ENCODE peak calls at places on chromosomes 16 and 17, in six cellular contexts. T is H1, O is K562, Y is GM12891, Q is HepG2, I is GM12878. V is an unnamed sample.

GRCh38 chr17:53217311-53217710 is 605.4 kb upstream of the KIF2B start:
- DNase-seq in T (no peak), O (no peak), Y (no peak), Q (no peak), I (no peak), V (no peak)

GRCh38 chr17:45873728-45874127 is 20.6 kb upstream of the MAPT start:
- DNase-seq in T (no peak), O (no peak), Y (no peak), Q (no peak), I (no peak), V (no peak)

GRCh38 chr17:47239663-47240374 is 13.8 kb upstream of the ITGB3 start:
- DNase-seq in T (no peak), O (peak), Y (no peak), Q (no peak), I (peak), V (no peak)

GRCh38 chr17:82376042-82376730 is 4.6 kb downstream of the UTS2R start:
- DNase-seq in T (no peak), O (no peak), Y (no peak), Q (peak), I (no peak), V (no peak)

GRCh38 chr17:42192189-42193126 is 1.8 kb downstream of the GHDC start:
- DNase-seq in T (no peak), O (no peak), Y (no peak), Q (no peak), I (no peak), V (no peak)

GRCh38 chr16:14325921-14326401 is 254.8 kb downstream of the MRTFB start:
- DNase-seq in T (no peak), O (no peak), Y (no peak), Q (no peak), I (no peak), V (no peak)

GRCh38 chr17:14201595-14201994 is 35.1 kb downstream of the CDRT15 start:
- DNase-seq in T (no peak), O (no peak), Y (no peak), Q (no peak), I (no peak), V (no peak)

GRCh38 chr17:62625870-62626200 is 1.6 kb upstream of the MRC2 start:
- DNase-seq in T (no peak), O (no peak), Y (no peak), Q (no peak), I (no peak), V (no peak)

DNA sequence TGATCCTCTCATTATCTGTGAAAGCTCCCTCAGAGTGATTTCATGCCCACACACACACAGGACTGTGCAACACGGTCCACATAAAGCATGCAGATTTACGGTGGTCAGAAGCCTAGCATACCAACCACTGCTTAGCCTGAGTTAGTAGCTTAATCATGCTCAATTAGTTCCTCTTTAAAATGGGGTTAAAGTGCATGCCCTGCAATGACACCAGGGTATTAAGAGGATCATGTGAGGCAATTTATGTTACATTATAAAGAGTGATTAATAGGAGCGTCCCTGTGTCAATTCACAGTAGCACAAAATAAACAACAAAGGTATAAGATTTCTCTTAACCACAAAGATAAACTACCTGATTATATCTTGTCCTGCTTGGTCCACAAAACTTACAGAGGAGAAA is 39.8 kb downstream of the C17orf67 start:
- DNase-seq in T (no peak), O (no peak), Y (no peak), Q (no peak), I (no peak), V (no peak)
- TF ChIP-seq TAF1 in T (no peak), O (no peak), Y (no peak), Q (no peak), I (no peak), V (no peak)

GRCh38 chr16:88759976-88760350 is 25.1 kb downstream of the PIEZO1 start:
- DNase-seq in T (no peak), O (no peak), Y (no peak), Q (no peak), I (no peak), V (no peak)

GRCh38 chr16:88758227-88758943 is 26.6 kb downstream of the PIEZO1 start:
- DNase-seq in T (no peak), O (no peak), Y (no peak), Q (no peak), I (no peak), V (no peak)

GRCh38 chr16:88760424-88761142 is 24.4 kb downstream of the PIEZO1 start:
- DNase-seq in T (no peak), O (no peak), Y (no peak), Q (no peak), I (no peak), V (no peak)

GRCh38 chr16:88758944-88759244 is 26.1 kb downstream of the PIEZO1 start:
- DNase-seq in T (no peak), O (no peak), Y (no peak), Q (no peak), I (no peak), V (no peak)

GRCh38 chr16:88759245-88759975 is 25.6 kb downstream of the PIEZO1 start:
- DNase-seq in T (no peak), O (no peak), Y (no peak), Q (peak), I (no peak), V (no peak)
- TF ChIP-seq POLR2A in T (no peak), O (no peak), Y (no peak), Q (peak), I (no peak), V (no peak)

GRCh38 chr17:17420561-17421269 is 56.1 kb upstream of the MED9 start:
- DNase-seq in T (no peak), O (no peak), Y (no peak), Q (no peak), I (no peak), V (no peak)
- TF ChIP-seq TAF1 in T (no peak), O (no peak), Y (no peak), Q (no peak), I (no peak), V (no peak)

GRCh38 chr17:4314179-4314578 is 50.4 kb upstream of the ANKFY1 start:
- DNase-seq in T (no peak), O (no peak), Y (no peak), Q (no peak), I (no peak), V (no peak)

GRCh38 chr17:4317648-4318047 is 48.8 kb downstream of the UBE2G1 start:
- DNase-seq in T (no peak), O (no peak), Y (no peak), Q (no peak), I (no peak), V (no peak)

GRCh38 chr17:4313482-4314114 is 49.8 kb upstream of the ANKFY1 start:
- DNase-seq in T (no peak), O (no peak), Y (no peak), Q (no peak), I (no peak), V (no peak)

GRCh38 chr17:4316648-4317047 is 49.8 kb downstream of the UBE2G1 start:
- DNase-seq in T (no peak), O (no peak), Y (no peak), Q (no peak), I (no peak), V (no peak)

DNA sequence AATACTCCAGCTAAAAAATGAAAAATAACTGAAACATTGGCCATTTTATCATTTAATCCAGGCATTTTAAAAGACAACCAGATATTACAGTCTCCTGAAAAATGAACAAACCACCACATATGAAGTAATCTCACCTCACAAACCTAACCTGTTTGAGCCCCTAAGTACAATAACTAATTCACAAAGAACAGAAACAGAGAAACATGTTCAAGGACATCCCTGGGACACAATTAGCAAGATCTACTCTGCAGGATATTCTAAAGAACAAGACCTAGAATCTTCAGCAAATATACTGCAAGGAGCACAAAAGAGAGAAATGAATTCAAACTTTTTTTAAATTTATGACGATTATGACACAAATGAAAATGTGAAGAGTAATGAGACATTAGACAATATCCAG is 50.8 kb upstream of the ANKFY1 start:
- DNase-seq in T (no peak), O (no peak), Y (no peak), Q (no peak), I (no peak), V (no peak)
- TF ChIP-seq POLR2A in T (no peak), O (no peak), Y (no peak), Q (no peak), I (no peak), V (no peak)

DNA sequence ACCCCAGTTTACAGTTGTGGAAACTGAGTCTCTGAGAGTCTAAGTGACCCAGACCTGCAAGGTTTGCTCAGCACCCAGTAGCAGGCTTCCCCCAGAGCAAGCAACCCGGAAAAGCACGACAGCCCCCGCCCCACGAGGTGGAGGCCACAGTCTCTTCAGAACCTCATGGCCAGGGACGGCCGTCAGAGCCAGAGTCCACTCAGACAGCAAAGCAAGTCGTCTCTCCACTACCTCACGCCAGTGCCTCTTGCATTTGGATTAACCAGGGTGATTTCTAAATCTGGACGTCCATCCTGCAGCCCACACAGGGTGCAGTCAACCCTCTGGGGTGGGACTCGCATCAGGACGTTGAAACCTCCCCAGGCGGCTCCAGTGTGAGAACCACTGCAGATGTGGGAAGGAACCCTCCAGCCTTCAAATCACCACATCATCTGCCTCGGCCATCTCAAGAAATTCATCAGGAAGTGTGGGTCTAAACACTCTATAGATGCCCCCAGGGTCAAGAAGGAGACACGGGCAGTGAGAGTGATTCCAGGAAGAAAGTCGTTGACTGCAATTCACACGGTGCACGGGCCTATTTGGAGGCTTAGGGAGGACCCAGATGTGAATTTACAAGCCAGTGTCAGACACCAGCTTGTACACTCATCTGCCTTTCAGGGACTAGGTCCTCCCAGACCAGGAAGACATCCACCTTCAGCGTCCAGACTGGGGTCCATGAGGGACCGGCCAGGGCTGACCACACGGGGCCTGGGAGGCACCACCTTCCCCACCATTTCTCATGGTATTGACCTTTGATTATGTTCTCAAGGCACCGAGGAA is 20.2 kb upstream of the RBFOX3 start:
- DNase-seq in T (peak), O (no peak), Y (no peak), Q (no peak), I (no peak), V (peak)
- TF ChIP-seq TAF1 in T (no peak), O (no peak), Y (no peak), Q (no peak), I (no peak), V (no peak)

V was measured in GM12892.